ENCODE peak calls at places on chromosomes 5 and 9, in seven cellular contexts. Q is mesendoderm, V is IMR-90, D is H9, Y is trophoblast cell, X is mesenchymal stem cell, W is H1. B is an unnamed sample.

GRCh38 chr9:93812410-93812668 is 142.8 kb downstream of the BARX1 start:
- DNase-seq in Q (no peak), V (no peak), D (no peak), Y (no peak), X (no peak), W (no peak), B (no peak)

GRCh38 chr5:109695005-109695926 is 5.5 kb downstream of the MAN2A1 start:
- DNase-seq in Q (no peak), V (no peak), D (no peak), Y (no peak), X (no peak), W (no peak), B (no peak)

GRCh38 chr5:121031487-121031886 is 567.4 kb downstream of the PRR16 start:
- DNase-seq in Q (no peak), V (no peak), D (no peak), Y (no peak), X (no peak), W (no peak), B (no peak)

GRCh38 chr5:149733129-149733900 is 3.2 kb downstream of the PPARGC1B start:
- DNase-seq in Q (no peak), V (no peak), D (no peak), Y (no peak), X (no peak), W (no peak), B (no peak)

GRCh38 chr5:107248065-107248695 is 422.6 kb downstream of the EFNA5 start:
- DNase-seq in Q (peak; percentile 60), V (peak; percentile 29), D (peak; percentile 66), Y (peak; percentile 78), X (peak; percentile 24), W (peak; percentile 87), B (peak; percentile 48)

GRCh38 chr9:123772967-123773366 is 157.0 kb downstream of the DENND1A start:
- DNase-seq in Q (no peak), V (no peak), D (no peak), Y (no peak), X (no peak), W (no peak), B (no peak)

GRCh38 chr9:87194471-87194870 is 247.2 kb upstream of the GAS1 start:
- DNase-seq in Q (no peak), V (peak; percentile 92), D (no peak), Y (peak; percentile 49), X (peak; percentile 93), W (no peak), B (no peak)

GRCh38 chr5:72248352-72249032 is 71.5 kb downstream of the MRPS27 start:
- DNase-seq in Q (peak; percentile 61), V (peak; percentile 88), D (no peak), Y (peak; percentile 31), X (peak; percentile 86), W (no peak), B (no peak)

GRCh38 chr9:131650254-131650653 is 89.6 kb downstream of the RAPGEF1 start:
- DNase-seq in Q (no peak), V (peak; percentile 47), D (no peak), Y (peak; percentile 99), X (peak; percentile 79), W (no peak), B (no peak)

GRCh38 chr9:32508728-32509127 is 17.3 kb downstream of the RIGI start:
- DNase-seq in Q (peak; percentile 55), V (no peak), D (peak; percentile 40), Y (no peak), X (no peak), W (peak; percentile 48), B (no peak)

GRCh38 chr5:17374973-17375844 is 122.8 kb upstream of the TAF11L2 start:
- DNase-seq in Q (peak; percentile 83), V (peak; percentile 56), D (peak; percentile 76), Y (peak; percentile 94), X (peak; percentile 61), W (peak; percentile 54), B (no peak)

GRCh38 chr5:39341934-39342333 is 22.4 kb downstream of the C9 start:
- DNase-seq in Q (no peak), V (no peak), D (no peak), Y (no peak), X (no peak), W (no peak), B (no peak)

GRCh38 chr9:138063785-138064184 is 186.2 kb downstream of the CACNA1B start:
- DNase-seq in Q (no peak), V (no peak), D (peak; percentile 2), Y (no peak), X (no peak), W (no peak), B (no peak)

GRCh38 chr5:115336964-115337363 is 40.5 kb upstream of the CCDC112 start:
- DNase-seq in Q (no peak), V (no peak), D (no peak), Y (no peak), X (no peak), W (no peak), B (no peak)

GRCh38 chr5:128212206-128212788 is 128.7 kb downstream of the SLC12A2 start:
- DNase-seq in Q (no peak), V (no peak), D (no peak), Y (no peak), X (no peak), W (no peak), B (no peak)

GRCh38 chr5:35856186-35857003 is at the start of gene IL7R:
- DNase-seq in Q (no peak), V (peak; percentile 79), D (no peak), Y (peak; percentile 15), X (peak; percentile 88), W (no peak), B (no peak)

GRCh38 chr5:172939561-172939960 is 19.7 kb upstream of the RPL26L1 start:
- DNase-seq in Q (peak; percentile 42), V (peak; percentile 39), D (no peak), Y (no peak), X (no peak), W (no peak), B (no peak)

GRCh38 chr9:128494108-128494742 is 10.3 kb upstream of the GLE1 start:
- DNase-seq in Q (no peak), V (no peak), D (no peak), Y (no peak), X (no peak), W (no peak), B (no peak)

GRCh38 chr9:17721954-17722353 is 143.1 kb downstream of the SH3GL2 start:
- DNase-seq in Q (no peak), V (no peak), D (no peak), Y (no peak), X (no peak), W (no peak), B (no peak)

GRCh38 chr9:114271556-114272510 is 51.1 kb upstream of the ORM1 start:
- DNase-seq in Q (peak; percentile 72), V (peak; percentile 58), D (peak; percentile 56), Y (peak; percentile 54), X (peak; percentile 55), W (peak; percentile 80), B (peak; percentile 57)

GRCh38 chr5:109155625-109156024 is 254.1 kb downstream of the PJA2 start:
- DNase-seq in Q (no peak), V (no peak), D (no peak), Y (no peak), X (no peak), W (no peak), B (no peak)

DNA sequence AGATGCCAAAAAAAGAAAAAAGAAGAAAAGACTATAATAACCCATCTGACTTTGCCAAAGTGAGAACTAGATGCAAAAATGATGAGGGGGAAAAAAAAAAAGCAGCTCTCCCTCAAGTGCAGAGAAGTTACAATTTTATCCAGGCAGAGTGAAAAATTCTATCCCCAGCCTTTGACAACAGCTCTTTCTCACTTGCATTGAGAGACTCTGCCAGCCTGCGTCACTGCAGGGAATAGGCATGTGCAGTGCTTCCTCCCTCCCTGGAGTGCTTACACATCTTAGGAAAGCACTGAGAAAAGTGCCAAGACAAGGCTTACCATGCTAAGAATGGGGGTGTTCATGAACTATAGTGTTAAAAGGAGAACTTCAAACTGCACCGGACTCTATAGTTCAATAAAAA is 418.6 kb upstream of the TYRP1 start:
- DNase-seq in Q (no peak), V (no peak), D (no peak), Y (no peak), X (no peak), W (no peak), B (no peak)
- H3K18ac ChIP-seq in Q (no peak overlapping the region), V (no peak overlapping the region), D (no peak overlapping the region), Y (no peak overlapping the region), X (no peak overlapping the region), W (no peak overlapping the region), B (no peak overlapping the region)

GRCh38 chr5:177511181-177511580 is 1.6 kb upstream of the DOK3 start:
- DNase-seq in Q (no peak), V (no peak), D (no peak), Y (no peak), X (no peak), W (no peak), B (no peak)
- H4K8ac ChIP-seq in Q (no peak overlapping the region), V (no peak overlapping the region), D (no peak overlapping the region), Y (no peak overlapping the region), X (no peak overlapping the region), W (no peak overlapping the region), B (no peak overlapping the region)

DNA sequence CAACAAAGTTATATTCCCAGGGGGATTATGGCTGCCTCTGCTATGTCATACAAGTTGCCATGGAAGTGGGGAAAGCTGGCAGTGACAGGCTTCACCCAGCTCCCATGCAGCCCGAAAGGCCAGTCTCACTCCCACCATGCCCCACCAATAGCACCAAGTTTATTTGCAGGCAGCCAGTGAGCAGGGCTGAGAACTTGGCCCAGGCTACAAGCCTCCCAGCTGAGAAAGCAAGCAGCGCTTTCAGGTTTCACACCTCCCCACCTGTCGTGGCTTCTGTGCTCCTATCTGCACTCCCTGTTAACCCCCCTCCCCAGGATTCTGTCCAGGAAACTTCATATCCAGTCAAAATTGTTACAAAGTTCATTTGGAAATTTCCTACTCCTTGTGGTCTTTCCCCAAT is 155.0 kb downstream of the SAXO1 start:
- DNase-seq in Q (no peak), V (no peak), D (no peak), Y (no peak), X (no peak), W (no peak), B (no peak)
- H2AK5ac ChIP-seq in Q (no peak overlapping the region), V (no peak overlapping the region), D (no peak overlapping the region), Y (no peak overlapping the region), X (no peak overlapping the region), W (no peak overlapping the region), B (no peak overlapping the region)

GRCh38 chr9:85202596-85202995 is 533.1 kb downstream of the NTRK2 start:
- DNase-seq in Q (peak; percentile 75), V (no peak), D (no peak), Y (no peak), X (no peak), W (no peak), B (no peak)

DNA sequence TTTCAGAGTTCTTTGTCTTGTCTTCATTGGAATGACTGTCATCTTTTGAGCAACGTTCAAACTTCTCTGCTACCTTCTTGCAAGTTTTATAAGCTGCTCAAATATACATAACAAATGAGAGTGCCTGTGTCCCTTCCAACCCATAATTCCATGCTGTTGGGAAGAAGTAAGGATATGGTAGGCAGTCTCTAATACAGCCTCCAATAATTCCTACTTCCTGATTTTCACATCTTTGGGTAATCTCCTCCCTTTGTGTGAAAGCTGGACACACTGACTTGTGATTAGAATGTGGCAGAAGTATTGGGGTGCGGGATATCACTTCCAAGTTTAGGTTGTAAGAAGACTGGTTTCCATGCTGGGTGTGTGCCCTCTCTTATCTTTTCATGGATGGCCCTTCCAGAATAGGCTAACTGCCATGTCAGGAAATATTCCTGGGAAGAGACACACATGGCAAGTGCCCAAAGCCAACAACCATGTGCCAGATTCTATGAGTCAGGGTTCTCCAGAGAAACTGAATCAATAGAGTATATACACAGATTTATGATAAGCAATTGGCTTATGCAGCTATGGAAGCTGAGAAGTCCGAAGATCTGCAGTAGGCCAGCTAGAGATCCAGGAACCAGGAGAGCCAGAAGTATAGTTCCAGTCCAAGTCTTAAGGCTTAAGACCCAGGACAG is 531.3 kb downstream of the NTRK2 start:
- DNase-seq in Q (no peak), V (no peak), D (no peak), Y (no peak), X (no peak), W (no peak), B (no peak)
- H3K18ac ChIP-seq in Q (no peak overlapping the region), V (no peak overlapping the region), D (no peak overlapping the region), Y (no peak overlapping the region), X (no peak overlapping the region), W (no peak overlapping the region), B (no peak overlapping the region)

GRCh38 chr5:142561029-142561428 is 124.9 kb downstream of the FGF1 start:
- DNase-seq in Q (no peak), V (peak; percentile 34), D (no peak), Y (no peak), X (no peak), W (no peak), B (no peak)
- H4K8ac ChIP-seq in Q (no peak overlapping the region), V (no peak overlapping the region), D (no peak overlapping the region), Y (no peak overlapping the region), X (no peak overlapping the region), W (no peak overlapping the region), B (no peak overlapping the region)

B was measured in neuronal stem cell.